ENCODE peak calls at places on chromosomes 7 and 10, in six cellular contexts. L, F, S, Q, D and P are unnamed samples.
A peak's percentile ranks its signal among the peaks of the same experiment; 100 is the strongest.

GRCh38 chr7:28554791-28555471 is 142.6 kb downstream of the CREB5 start:
- DNase-seq in L (peak; percentile 74), Q (no peak), D (no peak), F (no peak), S (no peak), P (no peak)

GRCh38 chr7:157754416-157754790 is 417.6 kb downstream of the DNAJB6 start:
- DNase-seq in S (no peak), D (no peak), F (no peak), L (no peak), Q (no peak), P (no peak)

GRCh38 chr7:121561717-121562116 is 165.6 kb upstream of the FAM3C start:
- DNase-seq in D (no peak), Q (no peak), L (no peak), F (no peak), S (no peak), P (no peak)

GRCh38 chr7:135792334-135792733 is 43.7 kb upstream of the FAM180A start:
- DNase-seq in S (no peak), Q (no peak), D (no peak), L (no peak), F (no peak), P (no peak)

GRCh38 chr7:101255841-101256240 is 11.0 kb upstream of the FIS1 start:
- DNase-seq in L (no peak), F (no peak), S (no peak), D (no peak), Q (no peak), P (no peak)

GRCh38 chr10:110239892-110240291 is 32.5 kb downstream of the MXI1 start:
- DNase-seq in L (no peak), Q (no peak), F (no peak), D (no peak), S (no peak), P (no peak)

GRCh38 chr7:90236890-90237289 is 8.1 kb upstream of the CFAP69 start:
- DNase-seq in F (no peak), L (no peak), S (no peak), D (no peak), Q (no peak), P (no peak)

GRCh38 chr7:39299695-39300094 is 266.5 kb upstream of the YAE1 start:
- DNase-seq in S (no peak), Q (no peak), F (no peak), L (no peak), D (no peak), P (no peak)

GRCh38 chr7:47221826-47222225 is 360.1 kb downstream of the TNS3 start:
- DNase-seq in Q (no peak), D (no peak), S (no peak), F (no peak), L (no peak), P (no peak)

GRCh38 chr10:109975251-109975650 is 32.5 kb upstream of the ADD3 start:
- DNase-seq in Q (no peak), F (no peak), D (no peak), L (no peak), S (no peak), P (no peak)

GRCh38 chr10:131825150-131825907 is 75.5 kb upstream of the PPP2R2D start:
- DNase-seq in D (no peak), F (no peak), Q (no peak), L (no peak), S (no peak), P (no peak)

GRCh38 chr10:111756541-111757061 is 427.0 kb downstream of the GPAM start:
- DNase-seq in Q (peak; percentile 46), D (peak; percentile 1), F (peak; percentile 60), L (peak; percentile 18), S (no peak), P (no peak)

GRCh38 chr7:116570306-116570705 is 45.5 kb downstream of the CAV1 start:
- DNase-seq in S (no peak), Q (no peak), L (no peak), D (no peak), F (no peak), P (no peak)

GRCh38 chr10:4229106-4229505 is 444.1 kb upstream of the KLF6 start:
- DNase-seq in Q (no peak), S (no peak), D (no peak), L (no peak), F (no peak), P (no peak)

GRCh38 chr10:4231439-4231838 is 446.4 kb upstream of the KLF6 start:
- DNase-seq in Q (no peak), L (no peak), D (no peak), F (no peak), S (no peak), P (no peak)

GRCh38 chr10:4234661-4235060 is 449.7 kb upstream of the KLF6 start:
- DNase-seq in Q (no peak), S (no peak), F (no peak), D (no peak), L (no peak), P (peak; percentile 22)
- TF ChIP-seq CHD2 in Q (no peak), S (no peak), F (no peak), D (no peak), L (no peak), P (no peak)

GRCh38 chr10:123009105-123009805 is 449 bp downstream of the ACADSB start:
- DNase-seq in F (no peak), Q (no peak), D (peak; percentile 27), S (no peak), L (peak; percentile 66), P (peak; percentile 12)
- TF ChIP-seq CHD2 in F (no peak), Q (no peak), D (no peak), S (no peak), L (no peak), P (no peak)

DNA sequence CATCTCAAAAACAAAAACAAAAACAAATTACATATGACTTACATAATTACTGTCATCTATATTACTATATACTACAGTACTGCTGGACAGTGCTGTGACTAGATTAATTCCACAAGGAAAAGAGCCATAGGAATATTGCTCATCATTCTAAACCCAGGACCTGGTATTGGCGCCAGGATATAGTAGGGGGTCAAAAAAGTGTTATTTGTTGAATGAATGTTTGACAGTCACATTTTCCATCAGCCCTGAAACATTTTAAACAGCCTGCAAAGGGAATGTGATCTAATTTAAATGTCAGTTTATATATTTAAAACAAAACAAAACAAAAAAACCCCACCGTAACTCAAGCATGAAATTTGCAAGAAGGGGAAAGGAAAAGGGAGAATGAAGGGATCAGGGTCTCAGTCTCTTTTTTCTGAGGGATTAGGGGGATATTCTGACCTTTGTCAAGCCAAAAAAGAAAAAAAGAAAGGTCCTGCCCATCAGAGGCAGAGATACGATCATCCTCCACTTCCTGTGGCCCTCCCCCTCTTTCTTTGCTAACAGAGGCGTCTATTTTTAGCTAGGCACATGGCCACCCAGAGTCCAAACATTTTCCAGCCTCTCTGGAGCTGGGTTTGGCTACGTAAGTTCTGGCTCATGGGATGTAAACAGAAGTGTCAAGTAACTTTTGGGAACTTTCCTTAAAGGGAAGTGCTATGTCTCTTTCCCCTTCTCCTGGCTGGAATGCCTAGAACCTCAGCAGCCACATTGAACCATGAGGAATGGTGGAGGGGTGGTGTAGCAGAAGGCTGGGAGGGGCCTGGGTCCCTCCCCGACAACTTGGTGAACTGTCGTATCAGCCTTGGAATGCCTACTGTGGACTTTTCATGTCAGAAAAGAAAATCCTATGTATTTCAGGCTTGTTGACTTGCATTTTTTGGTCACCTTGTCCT is 44.6 kb upstream of the DLG5 start:
- DNase-seq in S (no peak), D (peak; percentile 24), Q (peak; percentile 92), L (peak; percentile 68), F (no peak), P (peak; percentile 77)
- TF ChIP-seq CHD2 in S (no peak), D (no peak), Q (no peak), L (no peak), F (no peak), P (no peak)

GRCh38 chr7:81367335-81367801 is 402.5 kb downstream of the HGF start:
- DNase-seq in F (no peak), L (no peak), S (no peak), D (no peak), Q (no peak), P (no peak)
- TF ChIP-seq CHD2 in F (no peak), L (no peak), S (no peak), D (no peak), Q (no peak), P (no peak)

GRCh38 chr10:13759167-13759566 is 172.4 kb downstream of the PRPF18 start:
- DNase-seq in L (no peak), F (no peak), S (no peak), Q (no peak), D (no peak), P (no peak)
- TF ChIP-seq CHD2 in L (no peak), F (no peak), S (no peak), Q (no peak), D (no peak), P (no peak)

GRCh38 chr7:261341-262250 is 28.4 kb upstream of the FOXL3 start:
- DNase-seq in Q (no peak), D (no peak), S (no peak), F (no peak), L (no peak), P (no peak)
- TF ChIP-seq CHD2 in Q (no peak), D (no peak), S (no peak), F (no peak), L (no peak), P (no peak)

GRCh38 chr10:86663576-86664369 is 4.5 kb upstream of the LDB3 start:
- DNase-seq in F (no peak), S (no peak), Q (no peak), D (no peak), L (no peak), P (no peak)
- TF ChIP-seq CHD2 in F (no peak), S (no peak), Q (no peak), D (no peak), L (no peak), P (no peak)

GRCh38 chr10:11782793-11783557 is 40.2 kb upstream of the PROSER2 start:
- DNase-seq in F (peak; percentile 48), D (peak; percentile 72), Q (peak; percentile 71), L (peak; percentile 61), S (peak; percentile 35), P (peak; percentile 57)
- TF ChIP-seq CHD2 in F (no peak), D (no peak), Q (no peak), L (no peak), S (no peak), P (no peak)